ENCODE peak calls at places on chromosomes 12 and 14, in ten cellular contexts. One of them, this sample, is unnamed.
A peak's percentile ranks its signal among the peaks of the same experiment; 100 is the strongest.

GRCh38 chr12:84136862-84137367 is 775.7 kb downstream of the SLC6A15 start:
- DNase-seq in cardiac fibroblast: peak; percentile 61
- DNase-seq in HTR-8/SVneo: no peak
- DNase-seq in stimulated activated CD4-positive, alpha-beta T cell treated with anti-CD3 and anti-CD28 coated beads, Interleukin-4, amount 100 ng/mL, for 4 hours: no peak
- DNase-seq in activated CD4-positive, alpha-beta T cell treated with anti-CD3 and anti-CD28 coated beads, Interleukin-2, amount 10 ng/mL, durations not matched to agents 7 days and 5 days: no peak
- DNase-seq in A172: peak; percentile 5
- DNase-seq in fibroblast of the aortic adventitia: peak; percentile 35
- DNase-seq in CD4-positive, alpha-beta memory T cell: no peak
- DNase-seq in astrocyte of the spinal cord: peak; percentile 21
- DNase-seq in HuH-7.5: no peak
- DNase-seq in this sample: no peak

GRCh38 chr12:99745106-99745505 is 97.6 kb downstream of the GARIN6 start:
- DNase-seq in cardiac fibroblast: no peak
- DNase-seq in HTR-8/SVneo: no peak
- DNase-seq in stimulated activated CD4-positive, alpha-beta T cell treated with anti-CD3 and anti-CD28 coated beads, Interleukin-4, amount 100 ng/mL, for 4 hours: no peak
- DNase-seq in activated CD4-positive, alpha-beta T cell treated with anti-CD3 and anti-CD28 coated beads, Interleukin-2, amount 10 ng/mL, durations not matched to agents 7 days and 5 days: no peak
- DNase-seq in A172: no peak
- DNase-seq in fibroblast of the aortic adventitia: no peak
- DNase-seq in CD4-positive, alpha-beta memory T cell: no peak
- DNase-seq in astrocyte of the spinal cord: no peak
- DNase-seq in HuH-7.5: no peak
- DNase-seq in this sample: no peak

GRCh38 chr14:72894623-72895378 is 900 bp upstream of the DPF3 start:
- DNase-seq in cardiac fibroblast: peak; percentile 16
- DNase-seq in HTR-8/SVneo: peak; percentile 51
- DNase-seq in stimulated activated CD4-positive, alpha-beta T cell treated with anti-CD3 and anti-CD28 coated beads, Interleukin-4, amount 100 ng/mL, for 4 hours: peak; percentile 3
- DNase-seq in activated CD4-positive, alpha-beta T cell treated with anti-CD3 and anti-CD28 coated beads, Interleukin-2, amount 10 ng/mL, durations not matched to agents 7 days and 5 days: no peak
- DNase-seq in A172: no peak
- DNase-seq in fibroblast of the aortic adventitia: no peak
- DNase-seq in CD4-positive, alpha-beta memory T cell: no peak
- DNase-seq in astrocyte of the spinal cord: peak; percentile 19
- DNase-seq in HuH-7.5: no peak
- DNase-seq in this sample: no peak

GRCh38 chr12:112906712-112907414 is at the start of gene OAS1:
- DNase-seq in cardiac fibroblast: peak; percentile 50
- DNase-seq in HTR-8/SVneo: peak; percentile 48
- DNase-seq in stimulated activated CD4-positive, alpha-beta T cell treated with anti-CD3 and anti-CD28 coated beads, Interleukin-4, amount 100 ng/mL, for 4 hours: no peak
- DNase-seq in activated CD4-positive, alpha-beta T cell treated with anti-CD3 and anti-CD28 coated beads, Interleukin-2, amount 10 ng/mL, durations not matched to agents 7 days and 5 days: peak; percentile 75
- DNase-seq in A172: peak; percentile 57
- DNase-seq in fibroblast of the aortic adventitia: peak; percentile 69
- DNase-seq in CD4-positive, alpha-beta memory T cell: peak; percentile 45
- DNase-seq in astrocyte of the spinal cord: peak; percentile 40
- DNase-seq in HuH-7.5: no peak
- DNase-seq in this sample: peak; percentile 72

GRCh38 chr12:55721601-55722213 is 1.5 kb downstream of the RDH5 start:
- DNase-seq in cardiac fibroblast: no peak
- DNase-seq in HTR-8/SVneo: no peak
- DNase-seq in stimulated activated CD4-positive, alpha-beta T cell treated with anti-CD3 and anti-CD28 coated beads, Interleukin-4, amount 100 ng/mL, for 4 hours: no peak
- DNase-seq in activated CD4-positive, alpha-beta T cell treated with anti-CD3 and anti-CD28 coated beads, Interleukin-2, amount 10 ng/mL, durations not matched to agents 7 days and 5 days: no peak
- DNase-seq in A172: no peak
- DNase-seq in fibroblast of the aortic adventitia: no peak
- DNase-seq in CD4-positive, alpha-beta memory T cell: no peak
- DNase-seq in astrocyte of the spinal cord: no peak
- DNase-seq in HuH-7.5: no peak
- DNase-seq in this sample: no peak

GRCh38 chr12:14876833-14877232 is 8.8 kb downstream of the MGP start:
- DNase-seq in cardiac fibroblast: no peak
- DNase-seq in HTR-8/SVneo: no peak
- DNase-seq in stimulated activated CD4-positive, alpha-beta T cell treated with anti-CD3 and anti-CD28 coated beads, Interleukin-4, amount 100 ng/mL, for 4 hours: no peak
- DNase-seq in activated CD4-positive, alpha-beta T cell treated with anti-CD3 and anti-CD28 coated beads, Interleukin-2, amount 10 ng/mL, durations not matched to agents 7 days and 5 days: no peak
- DNase-seq in A172: no peak
- DNase-seq in fibroblast of the aortic adventitia: no peak
- DNase-seq in CD4-positive, alpha-beta memory T cell: no peak
- DNase-seq in astrocyte of the spinal cord: no peak
- DNase-seq in HuH-7.5: no peak
- DNase-seq in this sample: no peak

GRCh38 chr14:65631040-65631439 is 218.5 kb downstream of the FUT8 start:
- DNase-seq in cardiac fibroblast: no peak
- DNase-seq in HTR-8/SVneo: no peak
- DNase-seq in stimulated activated CD4-positive, alpha-beta T cell treated with anti-CD3 and anti-CD28 coated beads, Interleukin-4, amount 100 ng/mL, for 4 hours: no peak
- DNase-seq in activated CD4-positive, alpha-beta T cell treated with anti-CD3 and anti-CD28 coated beads, Interleukin-2, amount 10 ng/mL, durations not matched to agents 7 days and 5 days: no peak
- DNase-seq in A172: no peak
- DNase-seq in fibroblast of the aortic adventitia: no peak
- DNase-seq in CD4-positive, alpha-beta memory T cell: no peak
- DNase-seq in astrocyte of the spinal cord: no peak
- DNase-seq in HuH-7.5: no peak
- DNase-seq in this sample: no peak

GRCh38 chr12:109952873-109953272 is 43.3 kb downstream of the GIT2 start:
- DNase-seq in cardiac fibroblast: no peak
- DNase-seq in HTR-8/SVneo: no peak
- DNase-seq in stimulated activated CD4-positive, alpha-beta T cell treated with anti-CD3 and anti-CD28 coated beads, Interleukin-4, amount 100 ng/mL, for 4 hours: no peak
- DNase-seq in activated CD4-positive, alpha-beta T cell treated with anti-CD3 and anti-CD28 coated beads, Interleukin-2, amount 10 ng/mL, durations not matched to agents 7 days and 5 days: no peak
- DNase-seq in A172: no peak
- DNase-seq in fibroblast of the aortic adventitia: no peak
- DNase-seq in CD4-positive, alpha-beta memory T cell: no peak
- DNase-seq in astrocyte of the spinal cord: no peak
- DNase-seq in HuH-7.5: no peak
- DNase-seq in this sample: no peak

GRCh38 chr14:73786632-73786941 is 65.0 kb upstream of the PTGR2 start:
- DNase-seq in cardiac fibroblast: peak; percentile 35
- DNase-seq in HTR-8/SVneo: no peak
- DNase-seq in stimulated activated CD4-positive, alpha-beta T cell treated with anti-CD3 and anti-CD28 coated beads, Interleukin-4, amount 100 ng/mL, for 4 hours: no peak
- DNase-seq in activated CD4-positive, alpha-beta T cell treated with anti-CD3 and anti-CD28 coated beads, Interleukin-2, amount 10 ng/mL, durations not matched to agents 7 days and 5 days: no peak
- DNase-seq in A172: no peak
- DNase-seq in fibroblast of the aortic adventitia: no peak
- DNase-seq in CD4-positive, alpha-beta memory T cell: no peak
- DNase-seq in astrocyte of the spinal cord: peak; percentile 32
- DNase-seq in HuH-7.5: no peak
- DNase-seq in this sample: no peak

GRCh38 chr14:80678436-80678835 is 263.1 kb downstream of the CEP128 start:
- DNase-seq in cardiac fibroblast: peak; percentile 12
- DNase-seq in HTR-8/SVneo: peak; percentile 5
- DNase-seq in stimulated activated CD4-positive, alpha-beta T cell treated with anti-CD3 and anti-CD28 coated beads, Interleukin-4, amount 100 ng/mL, for 4 hours: no peak
- DNase-seq in activated CD4-positive, alpha-beta T cell treated with anti-CD3 and anti-CD28 coated beads, Interleukin-2, amount 10 ng/mL, durations not matched to agents 7 days and 5 days: no peak
- DNase-seq in A172: peak; percentile 5
- DNase-seq in fibroblast of the aortic adventitia: no peak
- DNase-seq in CD4-positive, alpha-beta memory T cell: no peak
- DNase-seq in astrocyte of the spinal cord: peak; percentile 16
- DNase-seq in HuH-7.5: no peak
- DNase-seq in this sample: no peak

GRCh38 chr12:53389702-53390101 is 9.7 kb downstream of the SP1 start:
- DNase-seq in cardiac fibroblast: no peak
- DNase-seq in HTR-8/SVneo: no peak
- DNase-seq in stimulated activated CD4-positive, alpha-beta T cell treated with anti-CD3 and anti-CD28 coated beads, Interleukin-4, amount 100 ng/mL, for 4 hours: no peak
- DNase-seq in activated CD4-positive, alpha-beta T cell treated with anti-CD3 and anti-CD28 coated beads, Interleukin-2, amount 10 ng/mL, durations not matched to agents 7 days and 5 days: no peak
- DNase-seq in A172: no peak
- DNase-seq in fibroblast of the aortic adventitia: peak; percentile 22
- DNase-seq in CD4-positive, alpha-beta memory T cell: no peak
- DNase-seq in astrocyte of the spinal cord: no peak
- DNase-seq in HuH-7.5: no peak
- DNase-seq in this sample: no peak

GRCh38 chr14:71398450-71398849 is 491.2 kb downstream of the PCNX1 start:
- DNase-seq in cardiac fibroblast: no peak
- DNase-seq in HTR-8/SVneo: no peak
- DNase-seq in stimulated activated CD4-positive, alpha-beta T cell treated with anti-CD3 and anti-CD28 coated beads, Interleukin-4, amount 100 ng/mL, for 4 hours: no peak
- DNase-seq in activated CD4-positive, alpha-beta T cell treated with anti-CD3 and anti-CD28 coated beads, Interleukin-2, amount 10 ng/mL, durations not matched to agents 7 days and 5 days: no peak
- DNase-seq in A172: no peak
- DNase-seq in fibroblast of the aortic adventitia: no peak
- DNase-seq in CD4-positive, alpha-beta memory T cell: no peak
- DNase-seq in astrocyte of the spinal cord: no peak
- DNase-seq in HuH-7.5: no peak
- DNase-seq in this sample: no peak

GRCh38 chr14:102013669-102014200 is 49.4 kb downstream of the DYNC1H1 start:
- DNase-seq in cardiac fibroblast: no peak
- DNase-seq in HTR-8/SVneo: no peak
- DNase-seq in stimulated activated CD4-positive, alpha-beta T cell treated with anti-CD3 and anti-CD28 coated beads, Interleukin-4, amount 100 ng/mL, for 4 hours: no peak
- DNase-seq in activated CD4-positive, alpha-beta T cell treated with anti-CD3 and anti-CD28 coated beads, Interleukin-2, amount 10 ng/mL, durations not matched to agents 7 days and 5 days: no peak
- DNase-seq in A172: no peak
- DNase-seq in fibroblast of the aortic adventitia: no peak
- DNase-seq in CD4-positive, alpha-beta memory T cell: no peak
- DNase-seq in astrocyte of the spinal cord: no peak
- DNase-seq in HuH-7.5: no peak
- DNase-seq in this sample: no peak

GRCh38 chr14:30312214-30312613 is 246.7 kb upstream of the G2E3 start:
- DNase-seq in cardiac fibroblast: no peak
- DNase-seq in HTR-8/SVneo: no peak
- DNase-seq in stimulated activated CD4-positive, alpha-beta T cell treated with anti-CD3 and anti-CD28 coated beads, Interleukin-4, amount 100 ng/mL, for 4 hours: no peak
- DNase-seq in activated CD4-positive, alpha-beta T cell treated with anti-CD3 and anti-CD28 coated beads, Interleukin-2, amount 10 ng/mL, durations not matched to agents 7 days and 5 days: no peak
- DNase-seq in A172: no peak
- DNase-seq in fibroblast of the aortic adventitia: no peak
- DNase-seq in CD4-positive, alpha-beta memory T cell: no peak
- DNase-seq in astrocyte of the spinal cord: no peak
- DNase-seq in HuH-7.5: no peak
- DNase-seq in this sample: no peak

GRCh38 chr12:1857086-1857485 is 36.7 kb downstream of the LRTM2 start:
- DNase-seq in cardiac fibroblast: no peak
- DNase-seq in HTR-8/SVneo: no peak
- DNase-seq in stimulated activated CD4-positive, alpha-beta T cell treated with anti-CD3 and anti-CD28 coated beads, Interleukin-4, amount 100 ng/mL, for 4 hours: no peak
- DNase-seq in activated CD4-positive, alpha-beta T cell treated with anti-CD3 and anti-CD28 coated beads, Interleukin-2, amount 10 ng/mL, durations not matched to agents 7 days and 5 days: no peak
- DNase-seq in A172: no peak
- DNase-seq in fibroblast of the aortic adventitia: no peak
- DNase-seq in CD4-positive, alpha-beta memory T cell: no peak
- DNase-seq in astrocyte of the spinal cord: no peak
- DNase-seq in HuH-7.5: no peak
- DNase-seq in this sample: no peak

GRCh38 chr12:27665704-27666103 is 30.5 kb upstream of the REP15 start:
- DNase-seq in cardiac fibroblast: no peak
- DNase-seq in HTR-8/SVneo: no peak
- DNase-seq in stimulated activated CD4-positive, alpha-beta T cell treated with anti-CD3 and anti-CD28 coated beads, Interleukin-4, amount 100 ng/mL, for 4 hours: no peak
- DNase-seq in activated CD4-positive, alpha-beta T cell treated with anti-CD3 and anti-CD28 coated beads, Interleukin-2, amount 10 ng/mL, durations not matched to agents 7 days and 5 days: no peak
- DNase-seq in A172: no peak
- DNase-seq in fibroblast of the aortic adventitia: no peak
- DNase-seq in CD4-positive, alpha-beta memory T cell: no peak
- DNase-seq in astrocyte of the spinal cord: no peak
- DNase-seq in HuH-7.5: no peak
- DNase-seq in this sample: no peak

GRCh38 chr14:52641745-52642144 is 53.6 kb downstream of the ERO1A start:
- DNase-seq in cardiac fibroblast: no peak
- DNase-seq in HTR-8/SVneo: no peak
- DNase-seq in stimulated activated CD4-positive, alpha-beta T cell treated with anti-CD3 and anti-CD28 coated beads, Interleukin-4, amount 100 ng/mL, for 4 hours: no peak
- DNase-seq in activated CD4-positive, alpha-beta T cell treated with anti-CD3 and anti-CD28 coated beads, Interleukin-2, amount 10 ng/mL, durations not matched to agents 7 days and 5 days: no peak
- DNase-seq in A172: no peak
- DNase-seq in fibroblast of the aortic adventitia: no peak
- DNase-seq in CD4-positive, alpha-beta memory T cell: no peak
- DNase-seq in astrocyte of the spinal cord: no peak
- DNase-seq in HuH-7.5: no peak
- DNase-seq in this sample: no peak

GRCh38 chr12:116427200-116427932 is 131.8 kb upstream of the MAP1LC3B2 start:
- DNase-seq in cardiac fibroblast: no peak
- DNase-seq in HTR-8/SVneo: no peak
- DNase-seq in stimulated activated CD4-positive, alpha-beta T cell treated with anti-CD3 and anti-CD28 coated beads, Interleukin-4, amount 100 ng/mL, for 4 hours: no peak
- DNase-seq in activated CD4-positive, alpha-beta T cell treated with anti-CD3 and anti-CD28 coated beads, Interleukin-2, amount 10 ng/mL, durations not matched to agents 7 days and 5 days: no peak
- DNase-seq in A172: peak; percentile 57
- DNase-seq in fibroblast of the aortic adventitia: peak; percentile 19
- DNase-seq in CD4-positive, alpha-beta memory T cell: no peak
- DNase-seq in astrocyte of the spinal cord: peak; percentile 26
- DNase-seq in HuH-7.5: no peak
- DNase-seq in this sample: no peak

GRCh38 chr12:89756638-89757321 is 48.1 kb upstream of the ATP2B1 start:
- DNase-seq in cardiac fibroblast: peak; percentile 100
- DNase-seq in HTR-8/SVneo: peak; percentile 84
- DNase-seq in stimulated activated CD4-positive, alpha-beta T cell treated with anti-CD3 and anti-CD28 coated beads, Interleukin-4, amount 100 ng/mL, for 4 hours: no peak
- DNase-seq in activated CD4-positive, alpha-beta T cell treated with anti-CD3 and anti-CD28 coated beads, Interleukin-2, amount 10 ng/mL, durations not matched to agents 7 days and 5 days: peak; percentile 37
- DNase-seq in A172: peak; percentile 94
- DNase-seq in fibroblast of the aortic adventitia: peak; percentile 99
- DNase-seq in CD4-positive, alpha-beta memory T cell: peak; percentile 59
- DNase-seq in astrocyte of the spinal cord: peak; percentile 97
- DNase-seq in HuH-7.5: no peak
- DNase-seq in this sample: peak; percentile 54

GRCh38 chr14:67411820-67412421 is at the start of gene PLEK2:
- DNase-seq in cardiac fibroblast: peak; percentile 54
- DNase-seq in HTR-8/SVneo: peak; percentile 78
- DNase-seq in stimulated activated CD4-positive, alpha-beta T cell treated with anti-CD3 and anti-CD28 coated beads, Interleukin-4, amount 100 ng/mL, for 4 hours: peak; percentile 49
- DNase-seq in activated CD4-positive, alpha-beta T cell treated with anti-CD3 and anti-CD28 coated beads, Interleukin-2, amount 10 ng/mL, durations not matched to agents 7 days and 5 days: peak; percentile 46
- DNase-seq in A172: no peak
- DNase-seq in fibroblast of the aortic adventitia: peak; percentile 27
- DNase-seq in CD4-positive, alpha-beta memory T cell: peak; percentile 68
- DNase-seq in astrocyte of the spinal cord: peak; percentile 8
- DNase-seq in HuH-7.5: no peak
- DNase-seq in this sample: no peak

This sample was measured in HepG2.